ENCODE peak calls at places on chromosome X, in nine cellular contexts. One of them, this sample, is unnamed.

GRCh38 chrX:115344885-115345653 is 55.6 kb downstream of the LUZP4 start:
- DNase-seq in adipocyte: peak
- DNase-seq in HEK293T: peak
- DNase-seq in SW480: peak
- DNase-seq in T-helper 22 cell: no peak
- DNase-seq in AG08395: peak
- DNase-seq in activated naive CD8-positive, alpha-beta T cell treated with anti-CD3 and anti-CD28 coated beads, Interleukin-2, amount 50 U/mL, for 24 hours: no peak
- DNase-seq in NCI-H1436: peak
- DNase-seq in T-helper 9 cell: no peak
- DNase-seq in this sample: no peak

GRCh38 chrX:94743478-94743877 is 1069.5 kb downstream of the FAM133A start:
- DNase-seq in adipocyte: no peak
- DNase-seq in HEK293T: no peak
- DNase-seq in SW480: no peak
- DNase-seq in T-helper 22 cell: no peak
- DNase-seq in AG08395: no peak
- DNase-seq in activated naive CD8-positive, alpha-beta T cell treated with anti-CD3 and anti-CD28 coated beads, Interleukin-2, amount 50 U/mL, for 24 hours: no peak
- DNase-seq in NCI-H1436: no peak
- DNase-seq in T-helper 9 cell: no peak
- DNase-seq in this sample: no peak

GRCh38 chrX:21479695-21480280 is 105.6 kb downstream of the CNKSR2 start:
- DNase-seq in adipocyte: peak
- DNase-seq in HEK293T: peak
- DNase-seq in SW480: peak
- DNase-seq in T-helper 22 cell: no peak
- DNase-seq in AG08395: peak
- DNase-seq in activated naive CD8-positive, alpha-beta T cell treated with anti-CD3 and anti-CD28 coated beads, Interleukin-2, amount 50 U/mL, for 24 hours: no peak
- DNase-seq in NCI-H1436: peak
- DNase-seq in T-helper 9 cell: no peak
- DNase-seq in this sample: no peak

GRCh38 chrX:31038585-31039326 is 33.1 kb downstream of the FTHL17 start:
- DNase-seq in adipocyte: peak
- DNase-seq in HEK293T: peak
- DNase-seq in SW480: peak
- DNase-seq in T-helper 22 cell: no peak
- DNase-seq in AG08395: peak
- DNase-seq in activated naive CD8-positive, alpha-beta T cell treated with anti-CD3 and anti-CD28 coated beads, Interleukin-2, amount 50 U/mL, for 24 hours: peak
- DNase-seq in NCI-H1436: peak
- DNase-seq in T-helper 9 cell: no peak
- DNase-seq in this sample: no peak

GRCh38 chrX:39144323-39144722 is 343.1 kb downstream of the MID1IP1 start:
- DNase-seq in adipocyte: no peak
- DNase-seq in HEK293T: no peak
- DNase-seq in SW480: no peak
- DNase-seq in T-helper 22 cell: no peak
- DNase-seq in AG08395: no peak
- DNase-seq in activated naive CD8-positive, alpha-beta T cell treated with anti-CD3 and anti-CD28 coated beads, Interleukin-2, amount 50 U/mL, for 24 hours: no peak
- DNase-seq in NCI-H1436: no peak
- DNase-seq in T-helper 9 cell: no peak
- DNase-seq in this sample: no peak

GRCh38 chrX:154714925-154715324 is 36.0 kb downstream of the GAB3 start:
- DNase-seq in adipocyte: peak
- DNase-seq in HEK293T: peak
- DNase-seq in SW480: peak
- DNase-seq in T-helper 22 cell: peak
- DNase-seq in AG08395: peak
- DNase-seq in activated naive CD8-positive, alpha-beta T cell treated with anti-CD3 and anti-CD28 coated beads, Interleukin-2, amount 50 U/mL, for 24 hours: no peak
- DNase-seq in NCI-H1436: peak
- DNase-seq in T-helper 9 cell: peak
- DNase-seq in this sample: peak

GRCh38 chrX:85244411-85245210 is 820 bp downstream of the ZNF711 start:
- DNase-seq in adipocyte: peak
- DNase-seq in HEK293T: peak
- DNase-seq in SW480: peak
- DNase-seq in T-helper 22 cell: no peak
- DNase-seq in AG08395: no peak
- DNase-seq in activated naive CD8-positive, alpha-beta T cell treated with anti-CD3 and anti-CD28 coated beads, Interleukin-2, amount 50 U/mL, for 24 hours: no peak
- DNase-seq in NCI-H1436: peak
- DNase-seq in T-helper 9 cell: no peak
- DNase-seq in this sample: no peak

GRCh38 chrX:30906726-30907125 is 17.7 kb upstream of the TAB3 start:
- DNase-seq in adipocyte: no peak
- DNase-seq in HEK293T: no peak
- DNase-seq in SW480: peak
- DNase-seq in T-helper 22 cell: no peak
- DNase-seq in AG08395: peak
- DNase-seq in activated naive CD8-positive, alpha-beta T cell treated with anti-CD3 and anti-CD28 coated beads, Interleukin-2, amount 50 U/mL, for 24 hours: no peak
- DNase-seq in NCI-H1436: no peak
- DNase-seq in T-helper 9 cell: no peak
- DNase-seq in this sample: no peak

GRCh38 chrX:105114554-105115130 is 105.9 kb downstream of the TEX13A start:
- DNase-seq in adipocyte: no peak
- DNase-seq in HEK293T: no peak
- DNase-seq in SW480: no peak
- DNase-seq in T-helper 22 cell: no peak
- DNase-seq in AG08395: no peak
- DNase-seq in activated naive CD8-positive, alpha-beta T cell treated with anti-CD3 and anti-CD28 coated beads, Interleukin-2, amount 50 U/mL, for 24 hours: no peak
- DNase-seq in NCI-H1436: no peak
- DNase-seq in T-helper 9 cell: no peak
- DNase-seq in this sample: no peak

GRCh38 chrX:76555816-76556215 is 128.3 kb downstream of the MAGEE1 start:
- DNase-seq in adipocyte: peak
- DNase-seq in HEK293T: peak
- DNase-seq in SW480: no peak
- DNase-seq in T-helper 22 cell: no peak
- DNase-seq in AG08395: no peak
- DNase-seq in activated naive CD8-positive, alpha-beta T cell treated with anti-CD3 and anti-CD28 coated beads, Interleukin-2, amount 50 U/mL, for 24 hours: peak
- DNase-seq in NCI-H1436: no peak
- DNase-seq in T-helper 9 cell: peak
- DNase-seq in this sample: no peak

GRCh38 chrX:80602017-80602765 is 181.9 kb downstream of the TENT5D start:
- DNase-seq in adipocyte: no peak
- DNase-seq in HEK293T: no peak
- DNase-seq in SW480: no peak
- DNase-seq in T-helper 22 cell: no peak
- DNase-seq in AG08395: no peak
- DNase-seq in activated naive CD8-positive, alpha-beta T cell treated with anti-CD3 and anti-CD28 coated beads, Interleukin-2, amount 50 U/mL, for 24 hours: no peak
- DNase-seq in NCI-H1436: no peak
- DNase-seq in T-helper 9 cell: no peak
- DNase-seq in this sample: no peak

GRCh38 chrX:100872161-100872560 is 2.0 kb downstream of the NOX1 start:
- DNase-seq in adipocyte: no peak
- DNase-seq in HEK293T: no peak
- DNase-seq in SW480: no peak
- DNase-seq in T-helper 22 cell: no peak
- DNase-seq in AG08395: no peak
- DNase-seq in activated naive CD8-positive, alpha-beta T cell treated with anti-CD3 and anti-CD28 coated beads, Interleukin-2, amount 50 U/mL, for 24 hours: no peak
- DNase-seq in NCI-H1436: no peak
- DNase-seq in T-helper 9 cell: no peak
- DNase-seq in this sample: no peak

GRCh38 chrX:16628954-16629595 is 20.9 kb upstream of the S100G start:
- DNase-seq in adipocyte: no peak
- DNase-seq in HEK293T: no peak
- DNase-seq in SW480: no peak
- DNase-seq in T-helper 22 cell: no peak
- DNase-seq in AG08395: no peak
- DNase-seq in activated naive CD8-positive, alpha-beta T cell treated with anti-CD3 and anti-CD28 coated beads, Interleukin-2, amount 50 U/mL, for 24 hours: no peak
- DNase-seq in NCI-H1436: no peak
- DNase-seq in T-helper 9 cell: no peak
- DNase-seq in this sample: no peak

GRCh38 chrX:116232833-116233232 is 62.3 kb downstream of the AGTR2 start:
- DNase-seq in adipocyte: no peak
- DNase-seq in HEK293T: no peak
- DNase-seq in SW480: no peak
- DNase-seq in T-helper 22 cell: no peak
- DNase-seq in AG08395: peak
- DNase-seq in activated naive CD8-positive, alpha-beta T cell treated with anti-CD3 and anti-CD28 coated beads, Interleukin-2, amount 50 U/mL, for 24 hours: no peak
- DNase-seq in NCI-H1436: no peak
- DNase-seq in T-helper 9 cell: no peak
- DNase-seq in this sample: no peak

GRCh38 chrX:137418086-137418485 is 147.8 kb upstream of the ZIC3 start:
- DNase-seq in adipocyte: no peak
- DNase-seq in HEK293T: no peak
- DNase-seq in SW480: no peak
- DNase-seq in T-helper 22 cell: no peak
- DNase-seq in AG08395: no peak
- DNase-seq in activated naive CD8-positive, alpha-beta T cell treated with anti-CD3 and anti-CD28 coated beads, Interleukin-2, amount 50 U/mL, for 24 hours: no peak
- DNase-seq in NCI-H1436: no peak
- DNase-seq in T-helper 9 cell: no peak
- DNase-seq in this sample: no peak

GRCh38 chrX:106392346-106392745 is 219.4 kb upstream of the RADX start:
- DNase-seq in adipocyte: no peak
- DNase-seq in HEK293T: no peak
- DNase-seq in SW480: no peak
- DNase-seq in T-helper 22 cell: no peak
- DNase-seq in AG08395: no peak
- DNase-seq in activated naive CD8-positive, alpha-beta T cell treated with anti-CD3 and anti-CD28 coated beads, Interleukin-2, amount 50 U/mL, for 24 hours: no peak
- DNase-seq in NCI-H1436: no peak
- DNase-seq in T-helper 9 cell: no peak
- DNase-seq in this sample: no peak

GRCh38 chrX:2497961-2498780 is 2.6 kb downstream of the DHRSX start:
- DNase-seq in adipocyte: peak
- DNase-seq in HEK293T: no peak
- DNase-seq in SW480: no peak
- DNase-seq in T-helper 22 cell: no peak
- DNase-seq in AG08395: peak
- DNase-seq in activated naive CD8-positive, alpha-beta T cell treated with anti-CD3 and anti-CD28 coated beads, Interleukin-2, amount 50 U/mL, for 24 hours: no peak
- DNase-seq in NCI-H1436: no peak
- DNase-seq in T-helper 9 cell: no peak
- DNase-seq in this sample: no peak

GRCh38 chrX:119667111-119667928 is 25.6 kb downstream of the SEPTIN6 start:
- DNase-seq in adipocyte: no peak
- DNase-seq in HEK293T: peak
- DNase-seq in SW480: no peak
- DNase-seq in T-helper 22 cell: no peak
- DNase-seq in AG08395: no peak
- DNase-seq in activated naive CD8-positive, alpha-beta T cell treated with anti-CD3 and anti-CD28 coated beads, Interleukin-2, amount 50 U/mL, for 24 hours: no peak
- DNase-seq in NCI-H1436: peak
- DNase-seq in T-helper 9 cell: no peak
- DNase-seq in this sample: no peak

GRCh38 chrX:47078129-47079043 is at the start of gene RGN:
- DNase-seq in adipocyte: no peak
- DNase-seq in HEK293T: no peak
- DNase-seq in SW480: no peak
- DNase-seq in T-helper 22 cell: no peak
- DNase-seq in AG08395: peak
- DNase-seq in activated naive CD8-positive, alpha-beta T cell treated with anti-CD3 and anti-CD28 coated beads, Interleukin-2, amount 50 U/mL, for 24 hours: no peak
- DNase-seq in NCI-H1436: no peak
- DNase-seq in T-helper 9 cell: no peak
- DNase-seq in this sample: no peak

GRCh38 chrX:132877954-132878536 is 80.4 kb downstream of the HS6ST2 start:
- DNase-seq in adipocyte: no peak
- DNase-seq in HEK293T: no peak
- DNase-seq in SW480: no peak
- DNase-seq in T-helper 22 cell: no peak
- DNase-seq in AG08395: no peak
- DNase-seq in activated naive CD8-positive, alpha-beta T cell treated with anti-CD3 and anti-CD28 coated beads, Interleukin-2, amount 50 U/mL, for 24 hours: no peak
- DNase-seq in NCI-H1436: no peak
- DNase-seq in T-helper 9 cell: no peak
- DNase-seq in this sample: no peak

GRCh38 chrX:9393571-9393970 is 71.3 kb upstream of the TBL1X start:
- DNase-seq in adipocyte: no peak
- DNase-seq in HEK293T: no peak
- DNase-seq in SW480: no peak
- DNase-seq in T-helper 22 cell: no peak
- DNase-seq in AG08395: no peak
- DNase-seq in activated naive CD8-positive, alpha-beta T cell treated with anti-CD3 and anti-CD28 coated beads, Interleukin-2, amount 50 U/mL, for 24 hours: no peak
- DNase-seq in NCI-H1436: no peak
- DNase-seq in T-helper 9 cell: no peak
- DNase-seq in this sample: no peak

GRCh38 chrX:56764153-56764974 is 35.3 kb downstream of the NBDY start:
- DNase-seq in adipocyte: peak
- DNase-seq in HEK293T: peak
- DNase-seq in SW480: peak
- DNase-seq in T-helper 22 cell: peak
- DNase-seq in AG08395: peak
- DNase-seq in activated naive CD8-positive, alpha-beta T cell treated with anti-CD3 and anti-CD28 coated beads, Interleukin-2, amount 50 U/mL, for 24 hours: peak
- DNase-seq in NCI-H1436: no peak
- DNase-seq in T-helper 9 cell: peak
- DNase-seq in this sample: peak

GRCh38 chrX:136192839-136193414 is 45.6 kb downstream of the FHL1 start:
- DNase-seq in adipocyte: peak
- DNase-seq in HEK293T: no peak
- DNase-seq in SW480: no peak
- DNase-seq in T-helper 22 cell: no peak
- DNase-seq in AG08395: peak
- DNase-seq in activated naive CD8-positive, alpha-beta T cell treated with anti-CD3 and anti-CD28 coated beads, Interleukin-2, amount 50 U/mL, for 24 hours: no peak
- DNase-seq in NCI-H1436: no peak
- DNase-seq in T-helper 9 cell: no peak
- DNase-seq in this sample: no peak

GRCh38 chrX:72142094-72142843 is 10.6 kb upstream of the RTL5 start:
- DNase-seq in adipocyte: no peak
- DNase-seq in HEK293T: no peak
- DNase-seq in SW480: no peak
- DNase-seq in T-helper 22 cell: no peak
- DNase-seq in AG08395: no peak
- DNase-seq in activated naive CD8-positive, alpha-beta T cell treated with anti-CD3 and anti-CD28 coated beads, Interleukin-2, amount 50 U/mL, for 24 hours: no peak
- DNase-seq in NCI-H1436: peak
- DNase-seq in T-helper 9 cell: no peak
- DNase-seq in this sample: no peak

GRCh38 chrX:13380230-13380629 is 60.4 kb upstream of the ATXN3L start:
- DNase-seq in adipocyte: peak
- DNase-seq in HEK293T: no peak
- DNase-seq in SW480: no peak
- DNase-seq in T-helper 22 cell: no peak
- DNase-seq in AG08395: peak
- DNase-seq in activated naive CD8-positive, alpha-beta T cell treated with anti-CD3 and anti-CD28 coated beads, Interleukin-2, amount 50 U/mL, for 24 hours: no peak
- DNase-seq in NCI-H1436: no peak
- DNase-seq in T-helper 9 cell: no peak
- DNase-seq in this sample: no peak

GRCh38 chrX:112211459-112211858 is 128.9 kb upstream of the TRPC5 start:
- DNase-seq in adipocyte: peak
- DNase-seq in HEK293T: no peak
- DNase-seq in SW480: peak
- DNase-seq in T-helper 22 cell: no peak
- DNase-seq in AG08395: peak
- DNase-seq in activated naive CD8-positive, alpha-beta T cell treated with anti-CD3 and anti-CD28 coated beads, Interleukin-2, amount 50 U/mL, for 24 hours: no peak
- DNase-seq in NCI-H1436: no peak
- DNase-seq in T-helper 9 cell: no peak
- DNase-seq in this sample: no peak

GRCh38 chrX:11952176-11952720 is 186.0 kb upstream of the FRMPD4 start:
- DNase-seq in adipocyte: no peak
- DNase-seq in HEK293T: no peak
- DNase-seq in SW480: no peak
- DNase-seq in T-helper 22 cell: no peak
- DNase-seq in AG08395: no peak
- DNase-seq in activated naive CD8-positive, alpha-beta T cell treated with anti-CD3 and anti-CD28 coated beads, Interleukin-2, amount 50 U/mL, for 24 hours: no peak
- DNase-seq in NCI-H1436: no peak
- DNase-seq in T-helper 9 cell: no peak
- DNase-seq in this sample: no peak

GRCh38 chrX:109889289-109890006 is 113.5 kb upstream of the TMEM164 start:
- DNase-seq in adipocyte: peak
- DNase-seq in HEK293T: no peak
- DNase-seq in SW480: peak
- DNase-seq in T-helper 22 cell: no peak
- DNase-seq in AG08395: peak
- DNase-seq in activated naive CD8-positive, alpha-beta T cell treated with anti-CD3 and anti-CD28 coated beads, Interleukin-2, amount 50 U/mL, for 24 hours: no peak
- DNase-seq in NCI-H1436: no peak
- DNase-seq in T-helper 9 cell: no peak
- DNase-seq in this sample: no peak

GRCh38 chrX:135521405-135522131 is 1.1 kb downstream of the INTS6L start:
- DNase-seq in adipocyte: peak
- DNase-seq in HEK293T: peak
- DNase-seq in SW480: peak
- DNase-seq in T-helper 22 cell: peak
- DNase-seq in AG08395: peak
- DNase-seq in activated naive CD8-positive, alpha-beta T cell treated with anti-CD3 and anti-CD28 coated beads, Interleukin-2, amount 50 U/mL, for 24 hours: peak
- DNase-seq in NCI-H1436: peak
- DNase-seq in T-helper 9 cell: peak
- DNase-seq in this sample: peak

GRCh38 chrX:110210417-110211139 is 107.3 kb downstream of the AMMECR1 start:
- DNase-seq in adipocyte: peak
- DNase-seq in HEK293T: no peak
- DNase-seq in SW480: peak
- DNase-seq in T-helper 22 cell: no peak
- DNase-seq in AG08395: peak
- DNase-seq in activated naive CD8-positive, alpha-beta T cell treated with anti-CD3 and anti-CD28 coated beads, Interleukin-2, amount 50 U/mL, for 24 hours: no peak
- DNase-seq in NCI-H1436: peak
- DNase-seq in T-helper 9 cell: no peak
- DNase-seq in this sample: no peak

GRCh38 chrX:75997692-75998091 is 175.2 kb upstream of the PBDC1 start:
- DNase-seq in adipocyte: no peak
- DNase-seq in HEK293T: no peak
- DNase-seq in SW480: no peak
- DNase-seq in T-helper 22 cell: no peak
- DNase-seq in AG08395: no peak
- DNase-seq in activated naive CD8-positive, alpha-beta T cell treated with anti-CD3 and anti-CD28 coated beads, Interleukin-2, amount 50 U/mL, for 24 hours: no peak
- DNase-seq in NCI-H1436: no peak
- DNase-seq in T-helper 9 cell: no peak
- DNase-seq in this sample: no peak

This sample was measured in T-helper 17 cell.